ENCODE peak calls at places on chromosomes 2 and 18, in eight cellular contexts. One of them, this sample, is unnamed.
A peak's percentile ranks its signal among the peaks of the same experiment; 100 is the strongest.

GRCh38 chr18:13435596-13436333 is 217.2 kb downstream of the LDLRAD4 start:
- DNase-seq in thyroid gland: no peak
- DNase-seq in CD4-positive, alpha-beta T cell: no peak
- DNase-seq in B cell: no peak
- DNase-seq in astrocyte of the spinal cord: peak; percentile 70
- DNase-seq in A549: peak; percentile 42
- DNase-seq in glutamatergic neuron: no peak
- DNase-seq in choroid plexus epithelial cell: peak; percentile 79
- DNase-seq in this sample: no peak

GRCh38 chr2:165793779-165794519 is at the start of gene GALNT3:
- DNase-seq in thyroid gland: peak; percentile 96
- DNase-seq in CD4-positive, alpha-beta T cell: peak; percentile 36
- DNase-seq in B cell: peak; percentile 67
- DNase-seq in astrocyte of the spinal cord: no peak
- DNase-seq in A549: no peak
- DNase-seq in glutamatergic neuron: peak; percentile 62
- DNase-seq in choroid plexus epithelial cell: no peak
- DNase-seq in this sample: peak; percentile 40

GRCh38 chr2:101698419-101699190 is 1.1 kb downstream of the MAP4K4 start:
- DNase-seq in thyroid gland: no peak
- DNase-seq in CD4-positive, alpha-beta T cell: no peak
- DNase-seq in B cell: no peak
- DNase-seq in astrocyte of the spinal cord: no peak
- DNase-seq in A549: peak; percentile 29
- DNase-seq in glutamatergic neuron: no peak
- DNase-seq in choroid plexus epithelial cell: peak; percentile 52
- DNase-seq in this sample: no peak

GRCh38 chr2:240931319-240931949 is 25.3 kb downstream of the CROCC2 start:
- DNase-seq in thyroid gland: no peak
- DNase-seq in CD4-positive, alpha-beta T cell: peak; percentile 14
- DNase-seq in B cell: peak; percentile 16
- DNase-seq in astrocyte of the spinal cord: no peak
- DNase-seq in A549: no peak
- DNase-seq in glutamatergic neuron: no peak
- DNase-seq in choroid plexus epithelial cell: no peak
- DNase-seq in this sample: no peak

GRCh38 chr2:143762176-143762928 is 633.1 kb downstream of the ARHGAP15 start:
- DNase-seq in thyroid gland: no peak
- DNase-seq in CD4-positive, alpha-beta T cell: no peak
- DNase-seq in B cell: no peak
- DNase-seq in astrocyte of the spinal cord: no peak
- DNase-seq in A549: no peak
- DNase-seq in glutamatergic neuron: no peak
- DNase-seq in choroid plexus epithelial cell: no peak
- DNase-seq in this sample: no peak

GRCh38 chr18:70039186-70039585 is 91.5 kb upstream of the CD226 start:
- DNase-seq in thyroid gland: no peak
- DNase-seq in CD4-positive, alpha-beta T cell: no peak
- DNase-seq in B cell: no peak
- DNase-seq in astrocyte of the spinal cord: no peak
- DNase-seq in A549: no peak
- DNase-seq in glutamatergic neuron: no peak
- DNase-seq in choroid plexus epithelial cell: no peak
- DNase-seq in this sample: no peak

GRCh38 chr2:219731173-219731572 is 103.7 kb downstream of the SLC4A3 start:
- DNase-seq in thyroid gland: no peak
- DNase-seq in CD4-positive, alpha-beta T cell: no peak
- DNase-seq in B cell: no peak
- DNase-seq in astrocyte of the spinal cord: no peak
- DNase-seq in A549: no peak
- DNase-seq in glutamatergic neuron: no peak
- DNase-seq in choroid plexus epithelial cell: no peak
- DNase-seq in this sample: no peak

GRCh38 chr2:43178602-43179542 is 47.5 kb downstream of the ZFP36L2 start:
- DNase-seq in thyroid gland: peak; percentile 86
- DNase-seq in CD4-positive, alpha-beta T cell: peak; percentile 58
- DNase-seq in B cell: no peak
- DNase-seq in astrocyte of the spinal cord: peak; percentile 92
- DNase-seq in A549: peak; percentile 90
- DNase-seq in glutamatergic neuron: no peak
- DNase-seq in choroid plexus epithelial cell: peak; percentile 89
- DNase-seq in this sample: no peak

GRCh38 chr2:8087480-8087840 is 594.4 kb upstream of the ID2 start:
- DNase-seq in thyroid gland: no peak
- DNase-seq in CD4-positive, alpha-beta T cell: no peak
- DNase-seq in B cell: no peak
- DNase-seq in astrocyte of the spinal cord: no peak
- DNase-seq in A549: no peak
- DNase-seq in glutamatergic neuron: no peak
- DNase-seq in choroid plexus epithelial cell: no peak
- DNase-seq in this sample: no peak

GRCh38 chr2:231457101-231457500 is 7.2 kb downstream of the NCL start:
- DNase-seq in thyroid gland: no peak
- DNase-seq in CD4-positive, alpha-beta T cell: no peak
- DNase-seq in B cell: no peak
- DNase-seq in astrocyte of the spinal cord: no peak
- DNase-seq in A549: no peak
- DNase-seq in glutamatergic neuron: no peak
- DNase-seq in choroid plexus epithelial cell: peak; percentile 36
- DNase-seq in this sample: no peak

GRCh38 chr2:38465789-38466127 is 88.7 kb upstream of the ATL2 start:
- DNase-seq in thyroid gland: peak; percentile 48
- DNase-seq in CD4-positive, alpha-beta T cell: no peak
- DNase-seq in B cell: no peak
- DNase-seq in astrocyte of the spinal cord: peak; percentile 33
- DNase-seq in A549: peak; percentile 63
- DNase-seq in glutamatergic neuron: no peak
- DNase-seq in choroid plexus epithelial cell: peak; percentile 46
- DNase-seq in this sample: peak; percentile 67
- TF ChIP-seq CTCF in thyroid gland: peak; percentile 46
- TF ChIP-seq CTCF in CD4-positive, alpha-beta T cell: peak; percentile 31
- TF ChIP-seq CTCF in B cell: peak; percentile 18
- TF ChIP-seq CTCF in astrocyte of the spinal cord: peak; percentile 60
- TF ChIP-seq CTCF in A549: peak; percentile 61
- TF ChIP-seq CTCF in glutamatergic neuron: peak; percentile 13
- TF ChIP-seq CTCF in choroid plexus epithelial cell: peak; percentile 72
- TF ChIP-seq CTCF in this sample: peak; percentile 59

GRCh38 chr2:224039080-224039769 is at the start of gene SERPINE2:
- DNase-seq in thyroid gland: peak; percentile 55
- DNase-seq in CD4-positive, alpha-beta T cell: peak; percentile 47
- DNase-seq in B cell: peak; percentile 76
- DNase-seq in astrocyte of the spinal cord: peak; percentile 69
- DNase-seq in A549: peak; percentile 82
- DNase-seq in glutamatergic neuron: peak; percentile 75
- DNase-seq in choroid plexus epithelial cell: peak; percentile 27
- DNase-seq in this sample: peak; percentile 64
- TF ChIP-seq CTCF in thyroid gland: peak; percentile 31
- TF ChIP-seq CTCF in CD4-positive, alpha-beta T cell: no peak
- TF ChIP-seq CTCF in B cell: no peak
- TF ChIP-seq CTCF in astrocyte of the spinal cord: peak; percentile 53
- TF ChIP-seq CTCF in A549: peak; percentile 76
- TF ChIP-seq CTCF in glutamatergic neuron: no peak
- TF ChIP-seq CTCF in choroid plexus epithelial cell: peak; percentile 48
- TF ChIP-seq CTCF in this sample: peak; percentile 17

GRCh38 chr2:134375935-134376334 is 122.1 kb downstream of the MGAT5 start:
- DNase-seq in thyroid gland: no peak
- DNase-seq in CD4-positive, alpha-beta T cell: no peak
- DNase-seq in B cell: no peak
- DNase-seq in astrocyte of the spinal cord: peak; percentile 56
- DNase-seq in A549: peak; percentile 23
- DNase-seq in glutamatergic neuron: peak; percentile 35
- DNase-seq in choroid plexus epithelial cell: peak; percentile 83
- DNase-seq in this sample: no peak
- TF ChIP-seq CTCF in thyroid gland: no peak
- TF ChIP-seq CTCF in CD4-positive, alpha-beta T cell: no peak
- TF ChIP-seq CTCF in B cell: no peak
- TF ChIP-seq CTCF in astrocyte of the spinal cord: peak; percentile 37
- TF ChIP-seq CTCF in A549: no peak
- TF ChIP-seq CTCF in glutamatergic neuron: no peak
- TF ChIP-seq CTCF in choroid plexus epithelial cell: peak; percentile 74
- TF ChIP-seq CTCF in this sample: peak; percentile 11

GRCh38 chr18:26777316-26778053 is 88.0 kb downstream of the AQP4 start:
- DNase-seq in thyroid gland: no peak
- DNase-seq in CD4-positive, alpha-beta T cell: no peak
- DNase-seq in B cell: no peak
- DNase-seq in astrocyte of the spinal cord: peak; percentile 33
- DNase-seq in A549: no peak
- DNase-seq in glutamatergic neuron: no peak
- DNase-seq in choroid plexus epithelial cell: peak; percentile 46
- DNase-seq in this sample: no peak

GRCh38 chr18:26772691-26773090 is 92.8 kb downstream of the AQP4 start:
- DNase-seq in thyroid gland: no peak
- DNase-seq in CD4-positive, alpha-beta T cell: no peak
- DNase-seq in B cell: no peak
- DNase-seq in astrocyte of the spinal cord: no peak
- DNase-seq in A549: no peak
- DNase-seq in glutamatergic neuron: no peak
- DNase-seq in choroid plexus epithelial cell: no peak
- DNase-seq in this sample: no peak

GRCh38 chr18:26768388-26768787 is 97.1 kb downstream of the AQP4 start:
- DNase-seq in thyroid gland: no peak
- DNase-seq in CD4-positive, alpha-beta T cell: no peak
- DNase-seq in B cell: no peak
- DNase-seq in astrocyte of the spinal cord: no peak
- DNase-seq in A549: no peak
- DNase-seq in glutamatergic neuron: no peak
- DNase-seq in choroid plexus epithelial cell: no peak
- DNase-seq in this sample: no peak

GRCh38 chr18:26771524-26771923 is 94.0 kb downstream of the AQP4 start:
- DNase-seq in thyroid gland: peak; percentile 35
- DNase-seq in CD4-positive, alpha-beta T cell: no peak
- DNase-seq in B cell: no peak
- DNase-seq in astrocyte of the spinal cord: no peak
- DNase-seq in A549: peak; percentile 17
- DNase-seq in glutamatergic neuron: no peak
- DNase-seq in choroid plexus epithelial cell: peak; percentile 46
- DNase-seq in this sample: no peak
- TF ChIP-seq CTCF in thyroid gland: peak; percentile 74
- TF ChIP-seq CTCF in CD4-positive, alpha-beta T cell: no peak
- TF ChIP-seq CTCF in B cell: no peak
- TF ChIP-seq CTCF in astrocyte of the spinal cord: peak; percentile 31
- TF ChIP-seq CTCF in A549: peak; percentile 22
- TF ChIP-seq CTCF in glutamatergic neuron: peak; percentile 72
- TF ChIP-seq CTCF in choroid plexus epithelial cell: peak; percentile 69
- TF ChIP-seq CTCF in this sample: no peak

DNA sequence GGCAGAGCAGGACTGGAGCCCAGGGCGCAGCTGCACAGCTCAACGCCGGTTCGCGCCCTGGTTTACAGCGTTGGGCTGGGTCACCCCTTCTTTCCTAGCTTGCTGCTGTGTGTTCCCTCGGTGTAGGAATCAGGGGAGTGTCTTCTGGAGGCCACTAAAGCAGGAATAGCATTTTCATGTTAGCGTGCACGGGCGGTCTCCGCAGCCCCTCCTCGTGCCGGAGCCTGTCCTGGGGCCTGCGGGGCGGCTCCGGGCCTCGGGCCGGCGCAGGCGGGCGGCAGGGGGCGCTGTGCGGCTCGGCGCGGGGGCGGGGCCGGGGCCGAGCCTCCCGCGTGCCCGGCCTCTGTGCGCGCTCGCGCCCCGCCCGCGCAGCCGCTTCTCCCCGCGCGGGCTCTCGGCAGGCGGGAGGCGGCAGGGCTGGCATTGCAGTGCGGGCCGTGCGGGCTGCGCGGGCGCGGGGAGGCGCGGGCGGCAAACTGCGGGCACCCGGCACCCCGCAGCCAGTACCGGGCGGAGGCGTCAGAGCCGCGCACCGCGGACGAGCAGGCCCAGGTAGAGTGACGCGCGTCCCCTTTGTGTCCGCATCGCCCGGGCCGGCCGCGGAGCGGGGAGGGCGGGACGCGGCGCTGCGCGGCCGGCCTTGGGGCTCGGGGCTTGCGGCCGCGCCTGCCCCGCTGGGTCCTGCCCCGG is at the start of gene RNF144A:
- DNase-seq in thyroid gland: peak; percentile 54
- DNase-seq in CD4-positive, alpha-beta T cell: peak; percentile 79
- DNase-seq in B cell: peak; percentile 98
- DNase-seq in astrocyte of the spinal cord: peak; percentile 40
- DNase-seq in A549: peak; percentile 53
- DNase-seq in glutamatergic neuron: peak; percentile 84
- DNase-seq in choroid plexus epithelial cell: peak; percentile 54
- DNase-seq in this sample: peak; percentile 88
- TF ChIP-seq CTCF in thyroid gland: peak; percentile 59
- TF ChIP-seq CTCF in CD4-positive, alpha-beta T cell: peak; percentile 60
- TF ChIP-seq CTCF in B cell: peak; percentile 52
- TF ChIP-seq CTCF in astrocyte of the spinal cord: peak; percentile 23
- TF ChIP-seq CTCF in A549: peak; percentile 97
- TF ChIP-seq CTCF in glutamatergic neuron: peak; percentile 52
- TF ChIP-seq CTCF in choroid plexus epithelial cell: peak; percentile 29
- TF ChIP-seq CTCF in this sample: peak; percentile 73

GRCh38 chr18:71221405-71221804 is 932.6 kb downstream of the SOCS6 start:
- DNase-seq in thyroid gland: no peak
- DNase-seq in CD4-positive, alpha-beta T cell: no peak
- DNase-seq in B cell: no peak
- DNase-seq in astrocyte of the spinal cord: no peak
- DNase-seq in A549: no peak
- DNase-seq in glutamatergic neuron: no peak
- DNase-seq in choroid plexus epithelial cell: no peak
- DNase-seq in this sample: no peak
- TF ChIP-seq CTCF in thyroid gland: no peak
- TF ChIP-seq CTCF in CD4-positive, alpha-beta T cell: no peak
- TF ChIP-seq CTCF in B cell: no peak
- TF ChIP-seq CTCF in astrocyte of the spinal cord: no peak
- TF ChIP-seq CTCF in A549: no peak
- TF ChIP-seq CTCF in glutamatergic neuron: no peak
- TF ChIP-seq CTCF in choroid plexus epithelial cell: no peak
- TF ChIP-seq CTCF in this sample: no peak

GRCh38 chr2:175036582-175037018 is 31.4 kb upstream of the CHN1 start:
- DNase-seq in thyroid gland: no peak
- DNase-seq in CD4-positive, alpha-beta T cell: no peak
- DNase-seq in B cell: peak; percentile 22
- DNase-seq in astrocyte of the spinal cord: peak; percentile 35
- DNase-seq in A549: peak; percentile 41
- DNase-seq in glutamatergic neuron: no peak
- DNase-seq in choroid plexus epithelial cell: peak; percentile 57
- DNase-seq in this sample: peak; percentile 40
- TF ChIP-seq CTCF in thyroid gland: peak; percentile 60
- TF ChIP-seq CTCF in CD4-positive, alpha-beta T cell: peak; percentile 68
- TF ChIP-seq CTCF in B cell: peak; percentile 74
- TF ChIP-seq CTCF in astrocyte of the spinal cord: peak; percentile 37
- TF ChIP-seq CTCF in A549: peak; percentile 71
- TF ChIP-seq CTCF in glutamatergic neuron: peak; percentile 78
- TF ChIP-seq CTCF in choroid plexus epithelial cell: peak; percentile 51
- TF ChIP-seq CTCF in this sample: peak; percentile 51

GRCh38 chr18:10784596-10785202 is 258.9 kb downstream of the NAPG start:
- DNase-seq in thyroid gland: no peak
- DNase-seq in CD4-positive, alpha-beta T cell: no peak
- DNase-seq in B cell: no peak
- DNase-seq in astrocyte of the spinal cord: no peak
- DNase-seq in A549: no peak
- DNase-seq in glutamatergic neuron: no peak
- DNase-seq in choroid plexus epithelial cell: no peak
- DNase-seq in this sample: no peak
- TF ChIP-seq CTCF in thyroid gland: no peak
- TF ChIP-seq CTCF in CD4-positive, alpha-beta T cell: no peak
- TF ChIP-seq CTCF in B cell: no peak
- TF ChIP-seq CTCF in astrocyte of the spinal cord: no peak
- TF ChIP-seq CTCF in A549: no peak
- TF ChIP-seq CTCF in glutamatergic neuron: no peak
- TF ChIP-seq CTCF in choroid plexus epithelial cell: no peak
- TF ChIP-seq CTCF in this sample: no peak